ENCODE peak calls at places on chromosomes 16 and 17, in nine cellular contexts. A, C, P, V, J, N, B, D and Q are unnamed samples.

GRCh38 chr17:49798182-49798581 is 9.7 kb downstream of the KAT7 start:
- DNase-seq in A (no peak), C (no peak), P (no peak), V (no peak), J (peak; percentile 14), N (no peak), B (no peak), D (no peak), Q (no peak)

GRCh38 chr17:43846221-43846712 is 709 bp upstream of the CD300LG start:
- DNase-seq in A (peak; percentile 95), C (peak; percentile 89), P (peak; percentile 87), V (peak; percentile 94), J (peak; percentile 47), N (peak; percentile 80), B (no peak), D (peak; percentile 91), Q (peak; percentile 87)

GRCh38 chr17:81387235-81388060 is 7.8 kb upstream of the BAHCC1 start:
- DNase-seq in A (peak; percentile 54), C (peak; percentile 77), P (peak; percentile 83), V (peak; percentile 86), J (peak; percentile 67), N (no peak), B (no peak), D (peak; percentile 66), Q (no peak)

GRCh38 chr16:86387461-86388440 is 122.6 kb upstream of the FOXF1 start:
- DNase-seq in A (no peak), C (no peak), P (no peak), V (no peak), J (peak; percentile 97), N (no peak), B (no peak), D (no peak), Q (no peak)

GRCh38 chr17:1553354-1554266 is 9.0 kb downstream of the PITPNA start:
- DNase-seq in A (no peak), C (no peak), P (no peak), V (no peak), J (no peak), N (no peak), B (no peak), D (no peak), Q (no peak)

GRCh38 chr17:69760562-69760961 is 314.5 kb upstream of the KCNJ16 start:
- DNase-seq in A (no peak), C (no peak), P (no peak), V (no peak), J (no peak), N (no peak), B (no peak), D (no peak), Q (no peak)

GRCh38 chr16:68992521-68992920 is 112.9 kb upstream of the HAS3 start:
- DNase-seq in A (no peak), C (no peak), P (no peak), V (no peak), J (peak; percentile 52), N (no peak), B (no peak), D (no peak), Q (no peak)

GRCh38 chr17:38598536-38598935 is 7.2 kb downstream of the SRCIN1 start:
- DNase-seq in A (peak; percentile 79), C (peak; percentile 78), P (no peak), V (peak; percentile 81), J (peak; percentile 18), N (no peak), B (peak; percentile 39), D (no peak), Q (no peak)

DNA sequence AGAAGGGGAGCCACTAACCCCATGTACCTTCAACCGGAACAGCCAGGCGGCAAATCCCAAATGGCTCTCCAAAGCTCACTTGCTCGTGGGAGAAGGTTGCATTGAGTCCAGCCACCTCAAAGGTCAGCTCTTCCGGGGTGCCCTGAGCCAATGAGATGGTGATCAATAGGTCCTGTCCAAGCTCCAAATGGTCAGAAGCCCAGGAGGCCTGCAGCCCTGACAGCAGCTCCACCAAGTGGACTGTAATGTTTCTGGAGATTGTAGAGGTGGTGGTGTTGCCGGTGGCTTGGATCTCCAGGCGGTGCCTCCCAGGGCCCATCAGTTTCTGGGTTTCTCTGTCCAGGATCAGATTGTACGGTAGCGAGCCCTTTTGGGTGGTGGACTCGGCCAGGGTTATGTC is 39.9 kb upstream of the BCO1 start:
- DNase-seq in A (no peak), C (no peak), P (no peak), V (no peak), J (no peak), N (no peak), B (no peak), D (no peak), Q (no peak)
- TF ChIP-seq CTCF in A (no peak), C (no peak), P (peak; percentile 26), V (no peak), J (peak; percentile 26), N (no peak), B (peak; percentile 56), D (peak; percentile 31), Q (no peak)

GRCh38 chr17:9771465-9771864 is 19.9 kb downstream of the DHRS7C start:
- DNase-seq in A (no peak), C (no peak), P (no peak), V (no peak), J (no peak), N (no peak), B (no peak), D (no peak), Q (no peak)

GRCh38 chr17:9767432-9767991 is 23.9 kb downstream of the DHRS7C start:
- DNase-seq in A (no peak), C (no peak), P (no peak), V (no peak), J (no peak), N (no peak), B (no peak), D (no peak), Q (peak; percentile 54)

GRCh38 chr17:9769036-9769695 is 22.2 kb downstream of the DHRS7C start:
- DNase-seq in A (no peak), C (no peak), P (no peak), V (no peak), J (no peak), N (no peak), B (no peak), D (no peak), Q (no peak)

GRCh38 chr17:9766970-9767369 is 24.4 kb downstream of the DHRS7C start:
- DNase-seq in A (no peak), C (no peak), P (no peak), V (no peak), J (no peak), N (no peak), B (no peak), D (no peak), Q (no peak)

DNA sequence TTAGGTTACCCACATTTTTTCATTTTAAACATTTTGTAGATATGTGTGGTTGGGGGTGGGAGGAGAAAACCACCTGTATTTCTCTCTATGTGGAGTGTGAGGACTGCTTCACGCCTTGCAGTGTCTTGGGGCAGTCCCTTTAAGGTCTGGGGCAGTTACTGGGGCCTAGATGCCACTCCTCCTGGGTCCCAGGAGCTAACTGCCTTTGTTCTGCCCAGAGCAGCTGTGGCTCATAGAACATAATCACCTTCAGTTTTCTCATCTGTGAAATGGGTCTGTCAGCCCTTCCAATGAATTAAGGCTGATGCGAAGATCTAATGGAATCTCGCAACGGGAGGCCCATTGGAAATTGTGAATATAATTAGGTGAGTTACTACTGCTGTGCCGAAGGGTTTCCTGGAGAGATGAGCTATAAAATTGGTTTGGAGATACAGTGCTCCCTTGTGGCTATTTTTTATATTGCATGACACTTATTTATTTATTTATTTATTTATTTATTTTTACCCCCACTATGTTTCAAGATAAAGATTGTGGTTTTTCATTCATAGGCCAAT is 22.9 kb downstream of the DHRS7C start:
- DNase-seq in A (no peak), C (no peak), P (no peak), V (no peak), J (peak; percentile 7), N (no peak), B (no peak), D (no peak), Q (peak; percentile 28)
- TF ChIP-seq CTCF in A (peak; percentile 81), C (peak; percentile 90), P (peak; percentile 68), V (peak; percentile 68), J (peak; percentile 6), N (no peak), B (peak; percentile 45), D (peak; percentile 58), Q (peak; percentile 12)

GRCh38 chr16:71920658-71921057 is 25.3 kb downstream of the IST1 start:
- DNase-seq in A (no peak), C (no peak), P (no peak), V (no peak), J (no peak), N (no peak), B (no peak), D (no peak), Q (no peak)

GRCh38 chr16:71923941-71924690 is 28.8 kb downstream of the IST1 start:
- DNase-seq in A (no peak), C (no peak), P (no peak), V (no peak), J (no peak), N (no peak), B (no peak), D (no peak), Q (no peak)

GRCh38 chr16:71927787-71928186 is 32.5 kb downstream of the IST1 start:
- DNase-seq in A (no peak), C (no peak), P (no peak), V (no peak), J (no peak), N (no peak), B (no peak), D (no peak), Q (no peak)

GRCh38 chr16:71927383-71927782 is 32.1 kb downstream of the IST1 start:
- DNase-seq in A (no peak), C (peak; percentile 61), P (peak; percentile 60), V (no peak), J (peak; percentile 89), N (no peak), B (peak; percentile 59), D (peak; percentile 25), Q (no peak)

DNA sequence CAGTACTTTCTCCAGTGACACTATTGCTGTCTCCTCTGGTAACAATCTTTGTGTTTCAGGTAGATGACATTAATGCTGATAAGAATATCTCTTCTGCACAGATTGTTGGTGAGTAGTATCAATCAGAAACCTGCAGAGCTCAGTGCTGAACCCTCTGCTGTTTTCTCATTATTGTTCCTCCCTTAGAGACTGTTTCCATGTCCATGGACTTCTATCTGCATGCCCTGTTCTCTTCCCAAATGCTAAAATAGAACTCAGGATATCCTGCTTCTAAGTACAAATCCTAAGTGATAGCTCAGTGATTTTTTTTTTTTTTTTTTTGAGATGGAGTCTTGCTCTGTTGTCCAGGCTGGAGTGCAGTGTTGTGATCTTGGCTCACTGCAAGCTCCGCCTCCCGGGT is 29.4 kb downstream of the IST1 start:
- DNase-seq in A (no peak), C (no peak), P (no peak), V (no peak), J (no peak), N (no peak), B (no peak), D (no peak), Q (no peak)
- TF ChIP-seq CTCF in A (no peak), C (no peak), P (no peak), V (no peak), J (no peak), N (no peak), B (no peak), D (no peak), Q (no peak)

GRCh38 chr17:16881239-16881924 is 90.5 kb downstream of the TNFRSF13B start:
- DNase-seq in A (no peak), C (no peak), P (no peak), V (no peak), J (no peak), N (no peak), B (no peak), D (no peak), Q (no peak)

GRCh38 chr17:16880843-16881230 is 91.1 kb downstream of the TNFRSF13B start:
- DNase-seq in A (no peak), C (no peak), P (no peak), V (no peak), J (no peak), N (no peak), B (no peak), D (no peak), Q (peak; percentile 43)

GRCh38 chr17:16879686-16880085 is 92.2 kb downstream of the TNFRSF13B start:
- DNase-seq in A (no peak), C (no peak), P (no peak), V (no peak), J (no peak), N (no peak), B (no peak), D (no peak), Q (no peak)

GRCh38 chr17:16878547-16879100 is 93.3 kb downstream of the TNFRSF13B start:
- DNase-seq in A (no peak), C (no peak), P (no peak), V (no peak), J (no peak), N (no peak), B (no peak), D (no peak), Q (no peak)

DNA sequence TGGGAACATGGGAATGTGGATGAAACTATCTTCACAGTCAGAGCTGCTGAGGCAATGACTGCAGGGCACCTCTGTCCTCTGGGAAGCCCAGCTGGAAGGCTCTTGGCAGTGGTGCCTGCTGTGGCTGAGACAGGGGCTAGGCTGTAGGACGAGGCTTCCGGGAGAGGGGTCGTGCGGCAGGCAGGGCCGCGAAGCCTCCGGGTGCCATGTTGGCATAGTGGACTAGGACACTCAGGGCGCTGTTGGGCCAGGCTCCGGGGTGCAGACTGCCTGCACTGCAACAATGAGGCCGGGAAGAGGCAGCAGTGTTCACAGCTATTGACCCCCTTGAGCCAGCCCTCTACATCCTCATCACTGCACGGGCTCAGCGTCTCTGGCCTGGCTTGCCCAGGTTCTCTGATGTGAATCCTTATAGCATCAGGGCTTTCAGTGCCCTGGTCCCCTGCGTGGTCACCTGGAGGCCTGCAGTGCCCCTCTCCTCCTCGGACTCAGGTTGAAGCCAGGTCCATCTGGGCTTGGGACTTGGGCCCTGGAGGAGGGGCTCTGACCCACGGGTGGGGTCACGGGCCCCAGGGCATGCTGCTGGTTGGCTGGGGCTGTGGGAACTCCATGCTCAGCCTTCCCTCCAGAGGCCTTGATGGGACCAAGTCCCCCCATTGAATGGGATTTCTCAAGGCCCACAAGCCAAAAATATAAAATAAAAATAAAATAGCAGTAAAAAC is 91.6 kb downstream of the TNFRSF13B start:
- DNase-seq in A (no peak), C (no peak), P (no peak), V (no peak), J (no peak), N (no peak), B (no peak), D (no peak), Q (no peak)
- TF ChIP-seq CTCF in A (no peak), C (no peak), P (no peak), V (no peak), J (no peak), N (no peak), B (no peak), D (no peak), Q (no peak)